ENCODE peak calls at places on chromosomes 13 and 19, in six cellular contexts. Y is GM12865, V is astrocyte of the cerebellum, I is foreskin fibroblast, C is GM23248, D is A549. S is an unnamed sample.

GRCh38 chr19:21581646-21582045 is 76.2 kb downstream of the ZNF429 start:
- DNase-seq in Y (no peak), V (no peak), I (no peak), C (no peak), D (no peak), S (no peak)

GRCh38 chr13:75173457-75174356 is 308.3 kb downstream of the TBC1D4 start:
- DNase-seq in Y (no peak), V (no peak), I (no peak), C (no peak), D (no peak), S (no peak)

GRCh38 chr13:80962173-80962572 is 621.2 kb upstream of the SPRY2 start:
- DNase-seq in Y (no peak), V (no peak), I (no peak), C (no peak), D (no peak), S (no peak)

GRCh38 chr13:35283856-35284255 is 192.6 kb downstream of the MAB21L1 start:
- DNase-seq in Y (peak; percentile 18), V (no peak), I (peak; percentile 1), C (peak; percentile 15), D (no peak), S (no peak)

GRCh38 chr19:48614436-48615144 is at the start of gene FAM83E:
- DNase-seq in Y (peak; percentile 44), V (no peak), I (no peak), C (peak; percentile 34), D (peak; percentile 75), S (no peak)

GRCh38 chr13:66748712-66749111 is 481.4 kb downstream of the PCDH9 start:
- DNase-seq in Y (no peak), V (no peak), I (no peak), C (no peak), D (no peak), S (no peak)

GRCh38 chr19:17610384-17610783 is 54.9 kb downstream of the COLGALT1 start:
- DNase-seq in Y (peak; percentile 44), V (no peak), I (no peak), C (peak; percentile 44), D (peak; percentile 69), S (no peak)

GRCh38 chr13:48132961-48133360 is 38.1 kb upstream of the MED4 start:
- DNase-seq in Y (no peak), V (no peak), I (no peak), C (no peak), D (no peak), S (no peak)

GRCh38 chr13:19862511-19863313 is 737 bp downstream of the ZMYM5 start:
- DNase-seq in Y (peak; percentile 64), V (no peak), I (no peak), C (peak; percentile 65), D (no peak), S (peak; percentile 59)

GRCh38 chr13:111595791-111596190 is 275.3 kb downstream of the TEX29 start:
- DNase-seq in Y (no peak), V (no peak), I (no peak), C (no peak), D (no peak), S (no peak)

GRCh38 chr13:73056054-73056962 is 2.5 kb upstream of the KLF5 start:
- DNase-seq in Y (no peak), V (peak; percentile 80), I (peak; percentile 28), C (peak; percentile 67), D (peak; percentile 56), S (no peak)

GRCh38 chr13:41365636-41366035 is 54.6 kb downstream of the NAA16 start:
- DNase-seq in Y (no peak), V (no peak), I (no peak), C (peak; percentile 45), D (no peak), S (no peak)

DNA sequence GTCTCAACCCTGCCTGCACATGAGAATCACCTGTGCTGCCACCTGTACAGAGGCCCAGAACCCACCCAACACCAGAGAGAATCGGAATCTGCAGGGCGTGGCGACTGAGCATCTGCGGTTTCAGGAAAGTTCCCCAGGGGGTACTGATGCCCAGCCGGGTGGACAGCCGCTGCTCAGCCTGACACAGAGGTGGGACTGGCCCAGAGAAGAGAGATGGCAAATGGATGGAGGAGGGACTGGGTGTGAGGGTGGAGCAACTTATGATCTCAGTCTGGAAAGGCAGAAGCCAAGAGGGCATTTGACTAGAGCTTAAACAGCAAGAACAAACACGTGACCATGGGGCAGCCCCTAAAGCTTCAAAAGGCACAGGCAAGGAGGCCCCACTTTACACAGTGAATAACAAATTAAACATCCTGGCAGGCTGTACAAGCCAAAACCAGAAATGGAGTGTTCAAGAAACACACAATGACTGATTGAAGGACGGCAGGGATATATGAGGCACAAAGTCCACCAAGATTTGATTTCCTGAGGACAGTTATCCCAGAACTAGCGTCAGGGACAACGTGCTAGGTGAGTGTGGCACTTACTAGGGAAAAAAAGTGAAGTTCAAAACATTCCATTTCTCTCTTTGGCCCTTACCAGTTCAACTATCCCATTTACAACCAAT is 3.1 kb downstream of the RANBP3 start:
- DNase-seq in Y (peak; percentile 67), V (no peak), I (no peak), C (peak; percentile 39), D (no peak), S (no peak)
- H3K4me3 ChIP-seq in Y (peak overlapping the region; percentile 9), V (no peak overlapping the region), I (no peak overlapping the region), C (no peak overlapping the region), D (no peak overlapping the region), S (no peak overlapping the region)

GRCh38 chr13:43879323-43880181 is at the start of the genes CCDC122 and LACC1:
- DNase-seq in Y (peak; percentile 89), V (peak; percentile 52), I (peak; percentile 85), C (peak; percentile 96), D (peak; percentile 66), S (peak; percentile 76)

GRCh38 chr13:43881580-43881979 is 1.9 kb downstream of the LACC1 start:
- DNase-seq in Y (no peak), V (no peak), I (no peak), C (no peak), D (no peak), S (no peak)

GRCh38 chr13:43880930-43881329 is 1.2 kb downstream of the LACC1 start:
- DNase-seq in Y (no peak), V (no peak), I (no peak), C (peak; percentile 20), D (no peak), S (no peak)

GRCh38 chr13:43878897-43879322 is 630 bp downstream of the CCDC122 start:
- DNase-seq in Y (peak; percentile 77), V (peak; percentile 53), I (peak; percentile 76), C (peak; percentile 90), D (peak; percentile 41), S (peak; percentile 38)

GRCh38 chr13:43880451-43880850 is 747 bp downstream of the LACC1 start:
- DNase-seq in Y (no peak), V (no peak), I (no peak), C (peak; percentile 46), D (no peak), S (no peak)
- H3K4me3 ChIP-seq in Y (peak overlapping the region; percentile 92), V (peak overlapping the region; percentile 74), I (peak overlapping the region; percentile 77), C (peak overlapping the region; percentile 86), D (peak overlapping the region; percentile 80), S (no peak overlapping the region)

DNA sequence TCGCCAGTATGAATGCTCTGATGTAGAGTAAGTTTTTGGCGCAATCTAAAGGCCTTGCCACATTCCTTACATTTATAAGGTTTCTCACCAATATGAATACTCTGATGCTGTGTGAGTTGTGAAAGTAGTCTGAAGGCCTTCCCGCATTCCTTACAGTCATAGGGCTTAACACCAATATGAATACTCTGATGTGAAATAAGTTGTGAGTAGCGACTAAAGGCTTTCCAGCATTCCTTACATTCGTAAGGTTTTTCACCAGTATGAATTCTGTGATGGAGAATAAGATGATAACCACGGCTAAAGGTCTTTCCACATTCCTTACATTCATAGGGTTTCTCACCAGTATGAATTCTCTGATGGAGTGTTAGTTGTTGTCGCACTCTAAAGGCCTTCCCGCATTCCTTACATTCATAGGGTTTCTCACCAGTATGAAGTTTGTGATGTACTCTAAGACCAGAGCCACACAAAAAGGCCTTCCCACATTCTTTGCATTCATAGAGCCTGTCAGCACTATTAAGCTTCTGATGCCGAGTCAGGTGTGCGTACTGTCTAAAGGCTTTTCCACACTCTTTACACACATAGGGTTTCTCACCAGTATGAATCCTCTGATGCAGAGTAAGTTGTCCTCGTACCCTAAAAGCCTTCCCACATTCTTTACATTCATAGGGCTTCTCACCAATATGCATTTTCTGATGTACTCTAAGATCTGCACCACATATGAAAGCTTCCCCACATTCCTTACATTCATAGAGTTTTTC is 14.1 kb upstream of the ZFP14 start:
- DNase-seq in Y (no peak), V (no peak), I (no peak), C (no peak), D (no peak), S (no peak)
- H3K4me3 ChIP-seq in Y (no peak overlapping the region), V (no peak overlapping the region), I (no peak overlapping the region), C (peak overlapping the region; percentile 2), D (no peak overlapping the region), S (peak overlapping the region; percentile 10)

GRCh38 chr19:38958301-38958700 is 17.2 kb downstream of the FBXO17 start:
- DNase-seq in Y (no peak), V (no peak), I (no peak), C (no peak), D (no peak), S (no peak)
- H3K4me3 ChIP-seq in Y (no peak overlapping the region), V (no peak overlapping the region), I (no peak overlapping the region), C (no peak overlapping the region), D (no peak overlapping the region), S (no peak overlapping the region)

S was measured in CD8-positive, alpha-beta memory T cell.